ENCODE peak calls at places on chromosomes 1 and 21, in eight cellular contexts. V, Q, D, W, R, A, C and J are unnamed samples. For H3K27me3, the result is how much of the 10 kb centered on the place peaks cover.

GRCh38 chr1:66300280-66300973 is 233.5 kb upstream of the SGIP1 start:
- DNase-seq in A (no peak), D (no peak), Q (no peak), R (no peak), C (peak), V (no peak), W (no peak), J (no peak)

GRCh38 chr1:149917590-149918144 is at the start of gene SV2A:
- DNase-seq in W (no peak), R (peak), V (no peak), D (no peak), A (peak), C (no peak), Q (peak), J (no peak)

GRCh38 chr1:184822267-184822666 is 67.6 kb upstream of the EDEM3 start:
- DNase-seq in Q (no peak), D (no peak), W (no peak), V (no peak), R (no peak), A (no peak), C (no peak), J (no peak)

GRCh38 chr1:2230781-2231666 is 2.9 kb downstream of the SKI start:
- DNase-seq in W (no peak), Q (no peak), A (peak), R (no peak), D (no peak), C (no peak), V (no peak), J (no peak)

GRCh38 chr1:22848374-22848773 is 124.3 kb downstream of the LACTBL1 start:
- DNase-seq in D (no peak), R (no peak), A (no peak), W (no peak), V (no peak), Q (no peak), C (no peak), J (no peak)

GRCh38 chr1:46549697-46550681 is 1.5 kb downstream of the KNCN start:
- DNase-seq in D (no peak), R (no peak), W (no peak), C (no peak), V (no peak), Q (peak), A (peak), J (no peak)

GRCh38 chr1:9529190-9529589 is 10.1 kb upstream of the SLC25A33 start:
- DNase-seq in A (no peak), C (no peak), V (no peak), W (no peak), Q (peak), D (no peak), R (no peak), J (no peak)

GRCh38 chr1:8763888-8764287 is 53.6 kb downstream of the RERE start:
- DNase-seq in C (no peak), A (no peak), Q (peak), R (no peak), D (no peak), W (no peak), V (no peak), J (peak)

GRCh38 chr1:161484613-161485012 is 20.6 kb upstream of the FCGR2A start:
- DNase-seq in V (no peak), D (no peak), Q (peak), C (no peak), R (no peak), A (no peak), W (no peak), J (no peak)

GRCh38 chr1:246583448-246584185 is 17.4 kb downstream of the CNST start:
- DNase-seq in W (no peak), Q (no peak), A (no peak), V (no peak), D (no peak), R (no peak), C (peak), J (no peak)

GRCh38 chr21:44958471-44959191 is 18.8 kb downstream of the SLX9 start:
- DNase-seq in D (no peak), V (no peak), W (peak), Q (peak), A (no peak), R (no peak), C (peak), J (no peak)

GRCh38 chr1:62285984-62286481 is 33.2 kb downstream of the KANK4 start:
- DNase-seq in R (no peak), A (no peak), W (no peak), C (no peak), Q (peak), D (no peak), V (no peak), J (no peak)

GRCh38 chr1:20786310-20787099 is 602 bp downstream of the HP1BP3 start:
- DNase-seq in W (peak), C (peak), D (peak), A (peak), V (peak), Q (peak), R (peak), J (peak)

GRCh38 chr1:153375511-153375910 is at the start of gene S100A12:
- DNase-seq in D (no peak), V (no peak), R (no peak), Q (no peak), A (no peak), W (no peak), C (no peak), J (peak)

GRCh38 chr1:172838681-172839313 is 179.9 kb downstream of the FASLG start:
- DNase-seq in A (no peak), D (peak), R (no peak), W (no peak), V (no peak), Q (no peak), C (no peak), J (no peak)

GRCh38 chr1:55703726-55704363 is 488.7 kb upstream of the USP24 start:
- DNase-seq in A (no peak), C (no peak), D (no peak), R (no peak), V (no peak), Q (no peak), W (no peak), J (no peak)

GRCh38 chr1:236206548-236206947 is 64.2 kb downstream of the GPR137B start:
- DNase-seq in V (no peak), R (peak), A (no peak), D (no peak), C (peak), W (no peak), Q (peak), J (no peak)

GRCh38 chr1:205926636-205927035 is 16.6 kb downstream of the SLC26A9 start:
- DNase-seq in Q (no peak), W (no peak), V (no peak), A (no peak), C (no peak), D (no peak), R (no peak), J (no peak)

GRCh38 chr1:12127206-12127810 is 39.5 kb upstream of the TNFRSF1B start:
- DNase-seq in Q (no peak), A (no peak), V (no peak), R (no peak), C (no peak), W (no peak), D (no peak), J (no peak)

GRCh38 chr1:241592273-241592958 is 47.8 kb downstream of the CHML start:
- DNase-seq in C (no peak), D (peak), R (no peak), A (no peak), W (no peak), V (no peak), Q (no peak), J (peak)

GRCh38 chr21:33769057-33769456 is 126.8 kb downstream of the ITSN1 start:
- DNase-seq in C (no peak), W (no peak), R (no peak), A (no peak), D (no peak), V (no peak), Q (no peak), J (no peak)

GRCh38 chr1:204659061-204659460 is 26.5 kb downstream of the LRRN2 start:
- DNase-seq in V (no peak), C (no peak), A (no peak), R (no peak), D (no peak), Q (no peak), W (no peak), J (no peak)

GRCh38 chr1:229041946-229042345 is 229.0 kb upstream of the RAB4A start:
- DNase-seq in D (no peak), Q (peak), V (peak), A (no peak), C (no peak), W (no peak), R (no peak), J (no peak)
- H3K27me3 ChIP-seq in D (under half), Q (under half), V (under half), A (under half), C (under half), W (under half), R (under half), J (under half)

GRCh38 chr1:18783705-18784522 is 75.5 kb downstream of the TAS1R2 start:
- DNase-seq in W (no peak), A (no peak), Q (peak), V (no peak), C (no peak), D (no peak), R (no peak), J (no peak)
- H3K27me3 ChIP-seq in W (half or more), A (under half), Q (under half), V (under half), C (under half), D (under half), R (under half), J (under half)

GRCh38 chr1:118990513-118991131 is 2.5 kb upstream of the TBX15 start:
- DNase-seq in R (no peak), W (no peak), Q (no peak), C (no peak), V (no peak), D (no peak), A (no peak), J (no peak)
- H3K27me3 ChIP-seq in R (half or more), W (half or more), Q (half or more), C (under half), V (half or more), D (under half), A (half or more), J (half or more)

GRCh38 chr1:151837841-151838490 is 1.7 kb downstream of the C2CD4D start:
- DNase-seq in C (no peak), D (no peak), A (peak), V (no peak), Q (peak), R (no peak), W (no peak), J (no peak)
- H3K27me3 ChIP-seq in C (under half), D (under half), A (under half), V (under half), Q (under half), R (under half), W (half or more), J (under half)

GRCh38 chr1:10705953-10706352 is 90.5 kb downstream of the CASZ1 start:
- DNase-seq in C (no peak), W (no peak), V (no peak), Q (no peak), D (no peak), R (no peak), A (no peak), J (no peak)
- H3K27me3 ChIP-seq in C (under half), W (under half), V (under half), Q (under half), D (under half), R (under half), A (under half), J (under half)

DNA sequence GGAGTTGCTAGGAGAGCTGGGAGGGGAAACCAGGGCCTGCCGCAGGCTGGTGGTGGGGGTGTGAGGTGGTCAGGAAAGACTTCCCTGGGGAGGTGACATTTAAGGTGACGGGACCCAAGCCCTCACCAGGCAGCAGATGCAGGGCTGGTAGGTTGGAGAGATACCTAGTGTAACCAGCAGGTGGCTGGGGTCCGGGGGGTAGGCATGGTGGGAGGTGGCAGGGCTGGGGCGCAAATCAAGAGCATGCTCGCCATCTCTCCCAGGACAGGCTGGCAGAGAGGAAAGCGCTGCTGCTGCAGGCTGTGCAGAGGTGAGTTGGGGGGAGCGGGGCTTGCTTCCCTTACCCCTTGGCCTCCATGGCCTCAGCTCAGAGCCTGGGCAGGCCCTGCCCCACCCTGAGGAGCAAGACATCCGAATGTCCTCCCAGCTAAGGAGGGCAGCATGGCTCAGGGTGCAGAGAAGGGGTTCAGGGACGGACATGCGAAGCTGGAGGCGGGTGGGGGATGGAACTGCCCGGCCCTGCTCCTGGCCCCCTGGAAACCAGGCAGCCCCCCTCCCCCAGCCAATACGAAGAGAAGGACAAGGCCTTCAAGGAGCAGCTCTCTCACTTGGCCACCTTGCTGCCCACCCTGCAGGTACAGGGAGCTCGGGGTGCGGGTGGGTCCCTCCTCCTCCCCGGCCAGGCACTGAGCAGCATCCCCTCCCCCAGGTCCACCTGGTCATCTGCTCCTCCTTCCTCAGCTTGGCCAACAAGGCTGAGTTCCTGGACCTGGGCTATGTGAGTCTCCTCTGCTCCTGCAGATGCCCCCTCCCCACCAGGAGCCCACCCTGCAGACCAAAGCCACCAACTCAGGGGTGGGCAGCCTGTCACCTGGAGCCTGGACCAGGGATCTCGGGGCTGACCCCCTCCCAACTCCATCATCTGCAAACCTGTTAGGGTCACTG is 4.0 kb downstream of the RNF207 start:
- DNase-seq in D (no peak), Q (peak), V (no peak), A (no peak), W (no peak), R (no peak), C (no peak), J (no peak)
- H3K27me3 ChIP-seq in D (under half), Q (under half), V (under half), A (under half), W (under half), R (under half), C (under half), J (under half)